ENCODE peak calls at places on chromosomes 12 and 14, in six cellular contexts. F is SK-N-SH, C is HepG2, U is K562, L is H1, X is GM12878. M is an unnamed sample.

GRCh38 chr14:94381149-94382030 is 7.0 kb downstream of the SERPINA1 start:
- DNase-seq in F (no peak), C (no peak), U (no peak), L (no peak), X (no peak), M (no peak)

GRCh38 chr12:54421175-54421872 is 2.3 kb upstream of the ITGA5 start:
- DNase-seq in F (no peak), C (no peak), U (peak), L (no peak), X (no peak), M (no peak)

GRCh38 chr12:91108196-91108595 is 3.1 kb downstream of the LUM start:
- DNase-seq in F (no peak), C (no peak), U (no peak), L (no peak), X (no peak), M (no peak)

GRCh38 chr12:68236421-68237059 is 10.9 kb upstream of the IL26 start:
- DNase-seq in F (no peak), C (peak), U (peak), L (no peak), X (peak), M (no peak)

GRCh38 chr12:42180990-42181611 is 36.4 kb upstream of the GXYLT1 start:
- DNase-seq in F (no peak), C (peak), U (no peak), L (no peak), X (no peak), M (peak)

GRCh38 chr14:32225378-32225920 is 22.4 kb upstream of the RNU6-8 start:
- DNase-seq in F (no peak), C (no peak), U (no peak), L (no peak), X (no peak), M (no peak)

GRCh38 chr14:34562776-34563150 is 23.3 kb upstream of the EAPP start:
- DNase-seq in F (no peak), C (peak), U (no peak), L (no peak), X (no peak), M (no peak)

GRCh38 chr12:83065562-83065961 is 378.9 kb downstream of the TMTC2 start:
- DNase-seq in F (no peak), C (no peak), U (no peak), L (no peak), X (no peak), M (no peak)

GRCh38 chr12:128829870-128830504 is 6.2 kb upstream of the SLC15A4 start:
- DNase-seq in F (no peak), C (no peak), U (no peak), L (no peak), X (peak), M (no peak)

GRCh38 chr14:30180219-30180618 is 252.6 kb upstream of the PRKD1 start:
- DNase-seq in F (no peak), C (no peak), U (no peak), L (no peak), X (no peak), M (no peak)

GRCh38 chr14:101836131-101836530 is 74.6 kb downstream of the PPP2R5C start:
- DNase-seq in F (no peak), C (no peak), U (no peak), L (no peak), X (no peak), M (no peak)

GRCh38 chr12:19885092-19885813 is 446.0 kb downstream of the AEBP2 start:
- DNase-seq in F (no peak), C (no peak), U (no peak), L (no peak), X (no peak), M (no peak)

GRCh38 chr12:19884081-19884480 is 444.8 kb downstream of the AEBP2 start:
- DNase-seq in F (no peak), C (no peak), U (no peak), L (no peak), X (no peak), M (no peak)

GRCh38 chr12:19880076-19880475 is 440.8 kb downstream of the AEBP2 start:
- DNase-seq in F (no peak), C (no peak), U (no peak), L (no peak), X (no peak), M (no peak)

GRCh38 chr12:19880724-19881123 is 441.4 kb downstream of the AEBP2 start:
- DNase-seq in F (no peak), C (no peak), U (no peak), L (no peak), X (no peak), M (no peak)

GRCh38 chr12:19882418-19882817 is 443.1 kb downstream of the AEBP2 start:
- DNase-seq in F (no peak), C (no peak), U (no peak), L (no peak), X (no peak), M (no peak)
- H3K4me3 ChIP-seq in F (no peak), C (no peak), U (no peak), L (no peak), X (no peak), M (no peak)

DNA sequence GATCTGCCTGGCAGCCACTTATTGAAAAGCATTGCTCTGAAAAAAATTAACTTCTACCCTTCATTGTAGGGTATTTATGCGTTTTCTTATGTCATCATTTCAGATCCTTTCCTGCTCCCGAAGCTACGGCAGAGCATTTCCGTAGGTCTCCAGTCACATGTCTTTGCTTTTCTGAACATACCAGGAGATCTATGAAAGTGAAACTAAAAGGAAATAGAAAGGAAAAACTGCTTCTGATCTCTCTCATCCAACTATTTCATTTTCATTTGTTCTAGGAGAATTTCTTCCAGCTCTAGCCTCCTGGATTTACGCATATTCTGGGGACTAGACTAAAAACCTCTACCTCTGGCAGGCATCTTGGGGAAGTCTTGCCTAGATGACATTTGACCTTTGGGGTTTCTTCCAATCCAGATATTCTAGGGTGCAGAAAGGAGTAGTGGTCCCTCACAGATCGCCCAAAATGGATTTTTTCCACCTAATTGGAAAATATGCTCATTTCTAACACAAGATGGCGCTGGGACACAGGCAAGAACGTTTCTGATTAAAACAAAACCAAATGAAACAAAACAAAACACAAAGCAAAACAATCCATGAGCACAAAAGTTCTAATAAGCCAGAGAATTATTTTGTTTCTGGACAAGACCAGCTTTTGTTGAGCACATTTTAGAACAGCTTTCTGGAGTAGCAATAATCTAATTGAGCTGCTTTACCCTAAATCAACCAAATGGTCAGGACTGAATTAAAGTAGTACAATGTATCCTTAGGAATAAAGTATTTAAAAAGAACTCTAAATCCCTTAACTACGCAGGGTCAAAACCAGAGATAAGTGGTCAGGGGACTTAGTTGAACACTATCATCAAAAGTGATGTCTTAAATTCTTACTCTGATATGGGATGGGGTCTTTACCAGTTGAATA is 12.2 kb upstream of the PARP11 start:
- DNase-seq in F (peak), C (peak), U (peak), L (no peak), X (no peak), M (peak)
- H3K27ac ChIP-seq in F (no peak), C (no peak), U (no peak), L (no peak), X (no peak), M (no peak)

DNA sequence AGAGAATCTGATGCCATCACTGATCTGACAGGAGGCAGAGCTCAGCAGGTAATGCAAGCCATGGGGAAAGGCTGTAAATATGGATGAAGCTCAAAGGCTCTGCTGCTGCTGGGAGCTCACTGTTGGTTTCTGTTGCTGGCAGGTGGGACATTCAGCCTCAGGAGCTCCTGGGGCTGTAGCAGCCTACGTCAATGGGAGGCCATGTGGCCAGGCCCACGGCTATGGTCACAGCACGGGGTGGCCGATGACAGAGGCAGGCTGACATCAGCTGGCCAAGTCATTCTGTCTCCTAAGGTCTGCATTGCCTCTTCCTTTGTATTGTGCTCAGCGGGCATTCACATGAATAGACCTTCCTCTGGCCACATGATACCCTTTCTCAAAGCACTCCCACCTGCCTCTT is 38.0 kb downstream of the DLK1 start:
- DNase-seq in F (no peak), C (no peak), U (no peak), L (no peak), X (no peak), M (no peak)
- TF ChIP-seq GABPA in F (no peak), C (no peak), U (no peak), L (no peak), X (no peak), M (no peak)

GRCh38 chr14:97295108-97295710 is 498.0 kb downstream of the VRK1 start:
- DNase-seq in F (no peak), C (no peak), U (no peak), L (no peak), X (no peak), M (no peak)
- H3K4me3 ChIP-seq in F (no peak), C (no peak), U (no peak), L (no peak), X (no peak), M (no peak)

GRCh38 chr14:63432888-63433552 is 110.2 kb downstream of the PPP2R5E start:
- DNase-seq in F (no peak), C (no peak), U (peak), L (no peak), X (no peak), M (no peak)

GRCh38 chr14:63435838-63436237 is 107.3 kb downstream of the PPP2R5E start:
- DNase-seq in F (no peak), C (peak), U (no peak), L (no peak), X (no peak), M (no peak)

GRCh38 chr14:63436286-63437098 is 106.7 kb downstream of the PPP2R5E start:
- DNase-seq in F (no peak), C (no peak), U (no peak), L (no peak), X (no peak), M (no peak)

GRCh38 chr14:63432228-63432627 is 110.9 kb downstream of the PPP2R5E start:
- DNase-seq in F (no peak), C (no peak), U (no peak), L (no peak), X (no peak), M (no peak)

GRCh38 chr14:63435204-63435603 is 108.0 kb downstream of the PPP2R5E start:
- DNase-seq in F (no peak), C (no peak), U (no peak), L (no peak), X (no peak), M (peak)
- H3K27ac ChIP-seq in F (no peak), C (no peak), U (no peak), L (no peak), X (no peak), M (no peak)

GRCh38 chr12:38666425-38666824 is 239.0 kb downstream of the CPNE8 start:
- DNase-seq in F (no peak), C (no peak), U (no peak), L (no peak), X (no peak), M (no peak)
- TF ChIP-seq GABPA in F (no peak), C (no peak), U (no peak), L (no peak), X (no peak), M (no peak)

M was measured in HL-60.